ENCODE peak calls at places on chromosome 5, in eight cellular contexts. One of them, this sample, is unnamed.

GRCh38 chr5:178068293-178068692 is 45.0 kb upstream of the N4BP3 start:
- DNase-seq in heart right ventricle: no peak
- DNase-seq in heart left ventricle: no peak
- DNase-seq in fibroblast of the aortic adventitia: no peak
- DNase-seq in MCF 10A: no peak
- DNase-seq in fibroblast of lung: no peak
- DNase-seq in neural crest cell: no peak
- DNase-seq in choroid plexus epithelial cell: no peak
- DNase-seq in this sample: no peak

GRCh38 chr5:12016149-12016740 is 112.0 kb upstream of the CTNND2 start:
- DNase-seq in neural crest cell: no peak
- DNase-seq in fibroblast of the aortic adventitia: no peak
- DNase-seq in heart left ventricle: no peak
- DNase-seq in fibroblast of lung: peak; percentile 66
- DNase-seq in MCF 10A: no peak
- DNase-seq in choroid plexus epithelial cell: peak; percentile 2
- DNase-seq in heart right ventricle: no peak
- DNase-seq in this sample: no peak

GRCh38 chr5:83364322-83365299 is 106.9 kb upstream of the VCAN start:
- DNase-seq in neural crest cell: no peak
- DNase-seq in fibroblast of the aortic adventitia: peak; percentile 19
- DNase-seq in heart left ventricle: no peak
- DNase-seq in fibroblast of lung: no peak
- DNase-seq in heart right ventricle: no peak
- DNase-seq in choroid plexus epithelial cell: no peak
- DNase-seq in MCF 10A: no peak
- DNase-seq in this sample: no peak

GRCh38 chr5:160092519-160092918 is 26.7 kb downstream of the PWWP2A start:
- DNase-seq in heart right ventricle: no peak
- DNase-seq in fibroblast of the aortic adventitia: no peak
- DNase-seq in choroid plexus epithelial cell: no peak
- DNase-seq in MCF 10A: no peak
- DNase-seq in heart left ventricle: no peak
- DNase-seq in fibroblast of lung: no peak
- DNase-seq in neural crest cell: no peak
- DNase-seq in this sample: no peak

GRCh38 chr5:15807248-15807647 is 307.3 kb downstream of the FBXL7 start:
- DNase-seq in fibroblast of lung: peak; percentile 30
- DNase-seq in fibroblast of the aortic adventitia: peak; percentile 30
- DNase-seq in choroid plexus epithelial cell: peak; percentile 58
- DNase-seq in neural crest cell: no peak
- DNase-seq in heart right ventricle: no peak
- DNase-seq in heart left ventricle: no peak
- DNase-seq in MCF 10A: no peak
- DNase-seq in this sample: peak; percentile 11

GRCh38 chr5:141783599-141784296 is 94.5 kb downstream of the PCDH1 start:
- DNase-seq in fibroblast of the aortic adventitia: no peak
- DNase-seq in heart left ventricle: no peak
- DNase-seq in heart right ventricle: no peak
- DNase-seq in choroid plexus epithelial cell: no peak
- DNase-seq in fibroblast of lung: peak; percentile 10
- DNase-seq in MCF 10A: peak; percentile 15
- DNase-seq in neural crest cell: no peak
- DNase-seq in this sample: no peak

GRCh38 chr5:5380298-5380697 is 42.2 kb upstream of the ICE1 start:
- DNase-seq in fibroblast of the aortic adventitia: no peak
- DNase-seq in neural crest cell: no peak
- DNase-seq in heart right ventricle: no peak
- DNase-seq in heart left ventricle: no peak
- DNase-seq in choroid plexus epithelial cell: no peak
- DNase-seq in fibroblast of lung: peak; percentile 41
- DNase-seq in MCF 10A: no peak
- DNase-seq in this sample: no peak

GRCh38 chr5:58019614-58020013 is 440.3 kb downstream of the PLK2 start:
- DNase-seq in heart right ventricle: peak; percentile 70
- DNase-seq in neural crest cell: no peak
- DNase-seq in fibroblast of the aortic adventitia: peak; percentile 39
- DNase-seq in heart left ventricle: peak; percentile 62
- DNase-seq in MCF 10A: no peak
- DNase-seq in fibroblast of lung: peak; percentile 23
- DNase-seq in choroid plexus epithelial cell: no peak
- DNase-seq in this sample: no peak

GRCh38 chr5:88826959-88827585 is 55.9 kb downstream of the MEF2C start:
- DNase-seq in choroid plexus epithelial cell: peak; percentile 70
- DNase-seq in neural crest cell: no peak
- DNase-seq in MCF 10A: no peak
- DNase-seq in heart left ventricle: peak; percentile 78
- DNase-seq in fibroblast of the aortic adventitia: peak; percentile 83
- DNase-seq in fibroblast of lung: peak; percentile 78
- DNase-seq in heart right ventricle: peak; percentile 84
- DNase-seq in this sample: peak; percentile 68

GRCh38 chr5:171762841-171763408 is 22.7 kb upstream of the SMIM23 start:
- DNase-seq in fibroblast of the aortic adventitia: no peak
- DNase-seq in heart right ventricle: no peak
- DNase-seq in MCF 10A: no peak
- DNase-seq in fibroblast of lung: no peak
- DNase-seq in choroid plexus epithelial cell: no peak
- DNase-seq in neural crest cell: no peak
- DNase-seq in heart left ventricle: no peak
- DNase-seq in this sample: no peak

GRCh38 chr5:172454355-172455086 is at the start of gene SH3PXD2B:
- DNase-seq in fibroblast of the aortic adventitia: peak; percentile 68
- DNase-seq in heart right ventricle: peak; percentile 66
- DNase-seq in fibroblast of lung: peak; percentile 63
- DNase-seq in MCF 10A: peak; percentile 68
- DNase-seq in choroid plexus epithelial cell: peak; percentile 52
- DNase-seq in neural crest cell: peak; percentile 75
- DNase-seq in heart left ventricle: peak; percentile 74
- DNase-seq in this sample: peak; percentile 30

GRCh38 chr5:123450641-123451421 is 27.6 kb upstream of the CEP120 start:
- DNase-seq in heart left ventricle: peak; percentile 41
- DNase-seq in choroid plexus epithelial cell: peak; percentile 55
- DNase-seq in fibroblast of lung: no peak
- DNase-seq in heart right ventricle: peak; percentile 43
- DNase-seq in neural crest cell: no peak
- DNase-seq in MCF 10A: peak; percentile 62
- DNase-seq in fibroblast of the aortic adventitia: peak; percentile 18
- DNase-seq in this sample: no peak

GRCh38 chr5:370959-371810 is 49.7 kb downstream of the AHRR start:
- DNase-seq in fibroblast of the aortic adventitia: no peak
- DNase-seq in heart right ventricle: peak; percentile 2
- DNase-seq in heart left ventricle: no peak
- DNase-seq in MCF 10A: no peak
- DNase-seq in neural crest cell: no peak
- DNase-seq in choroid plexus epithelial cell: no peak
- DNase-seq in fibroblast of lung: no peak
- DNase-seq in this sample: no peak

GRCh38 chr5:32312194-32312681 is 501 bp downstream of the MTMR12 start:
- DNase-seq in MCF 10A: peak; percentile 56
- DNase-seq in choroid plexus epithelial cell: peak; percentile 62
- DNase-seq in fibroblast of lung: peak; percentile 74
- DNase-seq in heart right ventricle: peak; percentile 69
- DNase-seq in neural crest cell: peak; percentile 41
- DNase-seq in heart left ventricle: peak; percentile 68
- DNase-seq in fibroblast of the aortic adventitia: peak; percentile 68
- DNase-seq in this sample: peak; percentile 57

GRCh38 chr5:153900703-153901395 is 137.9 kb downstream of the FAM114A2 start:
- DNase-seq in MCF 10A: peak; percentile 74
- DNase-seq in fibroblast of the aortic adventitia: peak; percentile 75
- DNase-seq in choroid plexus epithelial cell: peak; percentile 57
- DNase-seq in fibroblast of lung: peak; percentile 89
- DNase-seq in neural crest cell: no peak
- DNase-seq in heart left ventricle: no peak
- DNase-seq in heart right ventricle: no peak
- DNase-seq in this sample: peak; percentile 89

GRCh38 chr5:140151719-140152609 is 23.0 kb upstream of the CYSTM1 start:
- DNase-seq in heart left ventricle: no peak
- DNase-seq in fibroblast of the aortic adventitia: no peak
- DNase-seq in choroid plexus epithelial cell: no peak
- DNase-seq in MCF 10A: no peak
- DNase-seq in neural crest cell: no peak
- DNase-seq in heart right ventricle: no peak
- DNase-seq in fibroblast of lung: no peak
- DNase-seq in this sample: no peak

GRCh38 chr5:139816566-139816965 is 21.0 kb downstream of the PSD2 start:
- DNase-seq in fibroblast of lung: no peak
- DNase-seq in neural crest cell: no peak
- DNase-seq in heart right ventricle: no peak
- DNase-seq in choroid plexus epithelial cell: no peak
- DNase-seq in heart left ventricle: no peak
- DNase-seq in MCF 10A: no peak
- DNase-seq in fibroblast of the aortic adventitia: no peak
- DNase-seq in this sample: no peak

GRCh38 chr5:157269165-157269671 is 3.3 kb downstream of the CYFIP2 start:
- DNase-seq in heart right ventricle: no peak
- DNase-seq in choroid plexus epithelial cell: no peak
- DNase-seq in heart left ventricle: no peak
- DNase-seq in fibroblast of the aortic adventitia: no peak
- DNase-seq in MCF 10A: peak; percentile 78
- DNase-seq in neural crest cell: no peak
- DNase-seq in fibroblast of lung: peak; percentile 15
- DNase-seq in this sample: no peak

GRCh38 chr5:68381060-68381459 is 165.5 kb downstream of the PIK3R1 start:
- DNase-seq in fibroblast of lung: no peak
- DNase-seq in fibroblast of the aortic adventitia: no peak
- DNase-seq in choroid plexus epithelial cell: no peak
- DNase-seq in MCF 10A: no peak
- DNase-seq in heart right ventricle: no peak
- DNase-seq in neural crest cell: no peak
- DNase-seq in heart left ventricle: no peak
- DNase-seq in this sample: no peak

GRCh38 chr5:14676320-14676719 is 11.8 kb downstream of the OTULIN start:
- DNase-seq in fibroblast of lung: peak; percentile 68
- DNase-seq in heart left ventricle: no peak
- DNase-seq in fibroblast of the aortic adventitia: peak; percentile 56
- DNase-seq in heart right ventricle: no peak
- DNase-seq in neural crest cell: no peak
- DNase-seq in choroid plexus epithelial cell: peak; percentile 67
- DNase-seq in MCF 10A: peak; percentile 76
- DNase-seq in this sample: peak; percentile 29

GRCh38 chr5:172002840-172003512 is 3.5 kb downstream of the FBXW11 start:
- DNase-seq in MCF 10A: no peak
- DNase-seq in fibroblast of the aortic adventitia: no peak
- DNase-seq in heart left ventricle: no peak
- DNase-seq in heart right ventricle: no peak
- DNase-seq in neural crest cell: no peak
- DNase-seq in choroid plexus epithelial cell: no peak
- DNase-seq in fibroblast of lung: no peak
- DNase-seq in this sample: no peak

DNA sequence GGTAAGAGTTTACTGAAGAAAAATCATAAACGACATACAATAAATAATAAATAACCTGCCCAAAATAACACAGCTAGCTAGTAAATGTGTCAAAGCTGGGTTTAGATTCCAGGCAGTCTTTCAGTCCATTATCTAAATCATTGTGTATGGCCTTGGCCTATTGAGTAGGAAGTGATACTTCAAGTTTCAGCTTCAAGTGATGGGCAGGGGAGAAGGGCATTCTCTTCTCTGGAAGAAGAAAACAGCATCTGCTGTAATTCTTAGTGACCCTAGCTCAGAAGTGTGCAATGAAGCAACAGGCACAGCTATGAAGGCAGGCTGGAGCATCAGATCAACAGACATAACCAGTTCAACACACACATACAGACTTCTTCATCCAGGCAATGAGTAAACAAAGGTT is 42.5 kb downstream of the FNIP1 start:
- DNase-seq in neural crest cell: no peak
- DNase-seq in heart left ventricle: no peak
- DNase-seq in fibroblast of lung: no peak
- DNase-seq in heart right ventricle: no peak
- DNase-seq in fibroblast of the aortic adventitia: no peak
- DNase-seq in MCF 10A: no peak
- DNase-seq in choroid plexus epithelial cell: no peak
- DNase-seq in this sample: no peak
- TF ChIP-seq CTCF in neural crest cell: no peak
- TF ChIP-seq CTCF in heart left ventricle: no peak
- TF ChIP-seq CTCF in fibroblast of lung: no peak
- TF ChIP-seq CTCF in heart right ventricle: no peak
- TF ChIP-seq CTCF in fibroblast of the aortic adventitia: no peak
- TF ChIP-seq CTCF in MCF 10A: no peak
- TF ChIP-seq CTCF in choroid plexus epithelial cell: no peak
- TF ChIP-seq CTCF in this sample: no peak

DNA sequence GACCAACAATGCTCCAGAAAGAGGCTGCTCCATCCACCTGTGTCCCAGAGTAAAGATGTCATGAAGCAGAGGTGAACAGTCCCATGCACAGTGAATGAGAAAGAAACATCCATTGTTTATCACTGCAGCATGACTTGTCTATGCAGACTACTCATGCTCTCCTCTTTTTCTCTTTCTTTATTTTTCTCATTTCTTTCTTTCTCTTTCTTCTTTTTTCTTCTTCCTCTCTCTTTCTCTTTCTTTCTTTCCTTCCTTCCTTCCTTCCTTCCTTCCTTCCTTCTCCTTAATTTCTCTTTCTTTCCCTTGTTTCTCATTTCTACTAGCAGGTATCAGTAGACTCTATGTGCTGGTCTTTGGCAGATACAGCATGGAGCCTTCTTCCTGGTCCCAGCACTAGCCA is 57.2 kb upstream of the EGFLAM start:
- DNase-seq in choroid plexus epithelial cell: no peak
- DNase-seq in fibroblast of the aortic adventitia: no peak
- DNase-seq in MCF 10A: no peak
- DNase-seq in heart right ventricle: no peak
- DNase-seq in heart left ventricle: no peak
- DNase-seq in neural crest cell: no peak
- DNase-seq in fibroblast of lung: no peak
- DNase-seq in this sample: no peak
- TF ChIP-seq CTCF in choroid plexus epithelial cell: no peak
- TF ChIP-seq CTCF in fibroblast of the aortic adventitia: no peak
- TF ChIP-seq CTCF in MCF 10A: no peak
- TF ChIP-seq CTCF in heart right ventricle: no peak
- TF ChIP-seq CTCF in heart left ventricle: no peak
- TF ChIP-seq CTCF in neural crest cell: no peak
- TF ChIP-seq CTCF in fibroblast of lung: no peak
- TF ChIP-seq CTCF in this sample: no peak

GRCh38 chr5:28903643-28904042 is 1865.3 kb upstream of the CDH9 start:
- DNase-seq in heart left ventricle: no peak
- DNase-seq in neural crest cell: no peak
- DNase-seq in fibroblast of lung: no peak
- DNase-seq in fibroblast of the aortic adventitia: no peak
- DNase-seq in choroid plexus epithelial cell: no peak
- DNase-seq in MCF 10A: no peak
- DNase-seq in heart right ventricle: no peak
- DNase-seq in this sample: no peak
- TF ChIP-seq CTCF in heart left ventricle: no peak
- TF ChIP-seq CTCF in neural crest cell: no peak
- TF ChIP-seq CTCF in fibroblast of lung: no peak
- TF ChIP-seq CTCF in fibroblast of the aortic adventitia: no peak
- TF ChIP-seq CTCF in choroid plexus epithelial cell: no peak
- TF ChIP-seq CTCF in MCF 10A: peak; percentile 25
- TF ChIP-seq CTCF in heart right ventricle: no peak
- TF ChIP-seq CTCF in this sample: no peak

DNA sequence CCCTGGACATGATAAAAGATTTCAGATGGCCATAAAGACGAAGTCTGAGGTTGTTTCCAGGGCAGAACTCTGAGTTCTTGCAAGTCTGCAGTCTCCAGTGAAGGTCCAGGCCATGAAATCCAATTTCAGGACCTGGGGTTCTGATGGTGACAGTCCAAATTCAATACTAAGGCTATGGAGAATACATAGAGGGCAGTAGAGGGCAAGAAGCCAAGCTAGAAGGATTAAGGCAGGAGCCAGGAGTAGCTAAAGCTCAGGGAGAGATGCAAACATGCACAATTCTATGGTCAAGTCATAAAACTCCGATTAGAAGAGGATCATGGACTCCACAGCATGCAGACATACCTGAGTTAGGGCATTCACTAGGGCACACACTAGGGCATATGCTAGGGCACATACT is 11.4 kb downstream of the SLIT3 start:
- DNase-seq in neural crest cell: no peak
- DNase-seq in choroid plexus epithelial cell: no peak
- DNase-seq in heart right ventricle: no peak
- DNase-seq in MCF 10A: peak; percentile 22
- DNase-seq in fibroblast of lung: no peak
- DNase-seq in heart left ventricle: no peak
- DNase-seq in fibroblast of the aortic adventitia: no peak
- DNase-seq in this sample: no peak
- TF ChIP-seq CTCF in neural crest cell: no peak
- TF ChIP-seq CTCF in choroid plexus epithelial cell: no peak
- TF ChIP-seq CTCF in heart right ventricle: peak; percentile 6
- TF ChIP-seq CTCF in MCF 10A: no peak
- TF ChIP-seq CTCF in fibroblast of lung: no peak
- TF ChIP-seq CTCF in heart left ventricle: no peak
- TF ChIP-seq CTCF in fibroblast of the aortic adventitia: no peak
- TF ChIP-seq CTCF in this sample: peak; percentile 18

This sample was measured in HFFc6.